ENCODE peak calls at places on chromosomes 16 and 17, in seven cellular contexts. One of them, this sample, is unnamed.

GRCh38 chr16:70695351-70696070 is 9.7 kb upstream of the MTSS2 start:
- DNase-seq in activated CD8-positive, alpha-beta T cell treated with anti-CD3 and anti-CD28 coated beads for 36 hours: peak; percentile 46
- DNase-seq in Right ventricle myocardium superior: peak; percentile 79
- DNase-seq in AG08395: no peak
- DNase-seq in activated CD8-positive, alpha-beta memory T cell treated with anti-CD3 and anti-CD28 coated beads for 1 hour: no peak
- DNase-seq in amniotic stem cell: no peak
- DNase-seq in kidney epithelial cell: no peak
- DNase-seq in this sample: no peak

GRCh38 chr17:61318684-61319098 is 81.0 kb upstream of the TBX2 start:
- DNase-seq in activated CD8-positive, alpha-beta T cell treated with anti-CD3 and anti-CD28 coated beads for 36 hours: no peak
- DNase-seq in Right ventricle myocardium superior: no peak
- DNase-seq in AG08395: no peak
- DNase-seq in activated CD8-positive, alpha-beta memory T cell treated with anti-CD3 and anti-CD28 coated beads for 1 hour: no peak
- DNase-seq in amniotic stem cell: no peak
- DNase-seq in kidney epithelial cell: no peak
- DNase-seq in this sample: no peak

GRCh38 chr17:30368896-30369720 is 9.6 kb upstream of the CPD start:
- DNase-seq in activated CD8-positive, alpha-beta T cell treated with anti-CD3 and anti-CD28 coated beads for 36 hours: peak; percentile 50
- DNase-seq in Right ventricle myocardium superior: no peak
- DNase-seq in AG08395: no peak
- DNase-seq in activated CD8-positive, alpha-beta memory T cell treated with anti-CD3 and anti-CD28 coated beads for 1 hour: no peak
- DNase-seq in amniotic stem cell: no peak
- DNase-seq in kidney epithelial cell: no peak
- DNase-seq in this sample: no peak

GRCh38 chr17:2042355-2042929 is 620 bp downstream of the OVCA2 start:
- DNase-seq in activated CD8-positive, alpha-beta T cell treated with anti-CD3 and anti-CD28 coated beads for 36 hours: no peak
- DNase-seq in Right ventricle myocardium superior: no peak
- DNase-seq in AG08395: no peak
- DNase-seq in activated CD8-positive, alpha-beta memory T cell treated with anti-CD3 and anti-CD28 coated beads for 1 hour: no peak
- DNase-seq in amniotic stem cell: no peak
- DNase-seq in kidney epithelial cell: no peak
- DNase-seq in this sample: no peak

GRCh38 chr16:89667633-89668032 is 10.0 kb downstream of the SPATA33 start:
- DNase-seq in activated CD8-positive, alpha-beta T cell treated with anti-CD3 and anti-CD28 coated beads for 36 hours: no peak
- DNase-seq in Right ventricle myocardium superior: no peak
- DNase-seq in AG08395: no peak
- DNase-seq in activated CD8-positive, alpha-beta memory T cell treated with anti-CD3 and anti-CD28 coated beads for 1 hour: no peak
- DNase-seq in amniotic stem cell: no peak
- DNase-seq in kidney epithelial cell: no peak
- DNase-seq in this sample: no peak

GRCh38 chr16:27174007-27174406 is 29.3 kb upstream of the KDM8 start:
- DNase-seq in activated CD8-positive, alpha-beta T cell treated with anti-CD3 and anti-CD28 coated beads for 36 hours: peak; percentile 83
- DNase-seq in Right ventricle myocardium superior: no peak
- DNase-seq in AG08395: no peak
- DNase-seq in activated CD8-positive, alpha-beta memory T cell treated with anti-CD3 and anti-CD28 coated beads for 1 hour: no peak
- DNase-seq in amniotic stem cell: no peak
- DNase-seq in kidney epithelial cell: no peak
- DNase-seq in this sample: peak; percentile 71

GRCh38 chr16:85384831-85385462 is 228.2 kb upstream of the GSE1 start:
- DNase-seq in activated CD8-positive, alpha-beta T cell treated with anti-CD3 and anti-CD28 coated beads for 36 hours: no peak
- DNase-seq in Right ventricle myocardium superior: peak; percentile 36
- DNase-seq in AG08395: no peak
- DNase-seq in activated CD8-positive, alpha-beta memory T cell treated with anti-CD3 and anti-CD28 coated beads for 1 hour: no peak
- DNase-seq in amniotic stem cell: no peak
- DNase-seq in kidney epithelial cell: no peak
- DNase-seq in this sample: no peak

GRCh38 chr17:35117984-35118383 is 1.7 kb downstream of the RAD51D start:
- DNase-seq in activated CD8-positive, alpha-beta T cell treated with anti-CD3 and anti-CD28 coated beads for 36 hours: peak; percentile 54
- DNase-seq in Right ventricle myocardium superior: no peak
- DNase-seq in AG08395: peak; percentile 38
- DNase-seq in activated CD8-positive, alpha-beta memory T cell treated with anti-CD3 and anti-CD28 coated beads for 1 hour: no peak
- DNase-seq in amniotic stem cell: no peak
- DNase-seq in kidney epithelial cell: no peak
- DNase-seq in this sample: no peak

GRCh38 chr17:13616031-13616430 is 14.3 kb upstream of the HS3ST3A1 start:
- DNase-seq in activated CD8-positive, alpha-beta T cell treated with anti-CD3 and anti-CD28 coated beads for 36 hours: no peak
- DNase-seq in Right ventricle myocardium superior: no peak
- DNase-seq in AG08395: no peak
- DNase-seq in activated CD8-positive, alpha-beta memory T cell treated with anti-CD3 and anti-CD28 coated beads for 1 hour: no peak
- DNase-seq in amniotic stem cell: no peak
- DNase-seq in kidney epithelial cell: no peak
- DNase-seq in this sample: no peak

GRCh38 chr16:31050280-31051030 is 17.1 kb downstream of the STX4 start:
- DNase-seq in activated CD8-positive, alpha-beta T cell treated with anti-CD3 and anti-CD28 coated beads for 36 hours: no peak
- DNase-seq in Right ventricle myocardium superior: no peak
- DNase-seq in AG08395: no peak
- DNase-seq in activated CD8-positive, alpha-beta memory T cell treated with anti-CD3 and anti-CD28 coated beads for 1 hour: no peak
- DNase-seq in amniotic stem cell: no peak
- DNase-seq in kidney epithelial cell: no peak
- DNase-seq in this sample: no peak

GRCh38 chr17:12528036-12528435 is 137.7 kb upstream of the MYOCD start:
- DNase-seq in activated CD8-positive, alpha-beta T cell treated with anti-CD3 and anti-CD28 coated beads for 36 hours: no peak
- DNase-seq in Right ventricle myocardium superior: no peak
- DNase-seq in AG08395: no peak
- DNase-seq in activated CD8-positive, alpha-beta memory T cell treated with anti-CD3 and anti-CD28 coated beads for 1 hour: no peak
- DNase-seq in amniotic stem cell: no peak
- DNase-seq in kidney epithelial cell: no peak
- DNase-seq in this sample: no peak

GRCh38 chr16:77723108-77723514 is 797 bp downstream of the NUDT7 start:
- DNase-seq in activated CD8-positive, alpha-beta T cell treated with anti-CD3 and anti-CD28 coated beads for 36 hours: peak; percentile 7
- DNase-seq in Right ventricle myocardium superior: no peak
- DNase-seq in AG08395: peak; percentile 45
- DNase-seq in activated CD8-positive, alpha-beta memory T cell treated with anti-CD3 and anti-CD28 coated beads for 1 hour: no peak
- DNase-seq in amniotic stem cell: no peak
- DNase-seq in kidney epithelial cell: no peak
- DNase-seq in this sample: no peak

GRCh38 chr16:4273858-4274291 is 1.1 kb upstream of the TFAP4 start:
- DNase-seq in activated CD8-positive, alpha-beta T cell treated with anti-CD3 and anti-CD28 coated beads for 36 hours: peak; percentile 62
- DNase-seq in Right ventricle myocardium superior: peak; percentile 75
- DNase-seq in AG08395: no peak
- DNase-seq in activated CD8-positive, alpha-beta memory T cell treated with anti-CD3 and anti-CD28 coated beads for 1 hour: no peak
- DNase-seq in amniotic stem cell: no peak
- DNase-seq in kidney epithelial cell: no peak
- DNase-seq in this sample: no peak